ENCODE peak calls at places on chromosomes 3 and 15, in six cellular contexts. One of them, this sample, is unnamed.

GRCh38 chr3:129610276-129610675 is 3.8 kb upstream of the PLXND1 start:
- DNase-seq in H4: no peak
- DNase-seq in WERI-Rb-1: no peak
- DNase-seq in ecto neural progenitor cell: no peak
- DNase-seq in activated CD8-positive, alpha-beta memory T cell treated with anti-CD3 and anti-CD28 coated beads, Interleukin-2, amount 50 U/mL, for 48 hours: no peak
- DNase-seq in cardiac muscle cell: no peak
- DNase-seq in this sample: no peak

GRCh38 chr15:77671274-77672056 is 38.8 kb upstream of the LINGO1 start:
- DNase-seq in H4: no peak
- DNase-seq in WERI-Rb-1: no peak
- DNase-seq in ecto neural progenitor cell: no peak
- DNase-seq in activated CD8-positive, alpha-beta memory T cell treated with anti-CD3 and anti-CD28 coated beads, Interleukin-2, amount 50 U/mL, for 48 hours: no peak
- DNase-seq in cardiac muscle cell: no peak
- DNase-seq in this sample: no peak

GRCh38 chr3:33426068-33426467 is 14.1 kb downstream of the UBP1 start:
- DNase-seq in H4: no peak
- DNase-seq in WERI-Rb-1: no peak
- DNase-seq in ecto neural progenitor cell: no peak
- DNase-seq in activated CD8-positive, alpha-beta memory T cell treated with anti-CD3 and anti-CD28 coated beads, Interleukin-2, amount 50 U/mL, for 48 hours: no peak
- DNase-seq in cardiac muscle cell: no peak
- DNase-seq in this sample: no peak

GRCh38 chr15:41493205-41493901 is at the start of gene ITPKA:
- DNase-seq in H4: peak; percentile 76
- DNase-seq in WERI-Rb-1: peak; percentile 94
- DNase-seq in ecto neural progenitor cell: peak; percentile 83
- DNase-seq in activated CD8-positive, alpha-beta memory T cell treated with anti-CD3 and anti-CD28 coated beads, Interleukin-2, amount 50 U/mL, for 48 hours: peak; percentile 94
- DNase-seq in cardiac muscle cell: peak; percentile 74
- DNase-seq in this sample: peak; percentile 87

GRCh38 chr3:65886376-65886775 is 152.3 kb downstream of the MAGI1 start:
- DNase-seq in H4: no peak
- DNase-seq in WERI-Rb-1: peak; percentile 21
- DNase-seq in ecto neural progenitor cell: no peak
- DNase-seq in activated CD8-positive, alpha-beta memory T cell treated with anti-CD3 and anti-CD28 coated beads, Interleukin-2, amount 50 U/mL, for 48 hours: no peak
- DNase-seq in cardiac muscle cell: no peak
- DNase-seq in this sample: no peak

GRCh38 chr3:111730143-111730542 is 128.9 kb upstream of the PHLDB2 start:
- DNase-seq in H4: no peak
- DNase-seq in WERI-Rb-1: no peak
- DNase-seq in ecto neural progenitor cell: no peak
- DNase-seq in activated CD8-positive, alpha-beta memory T cell treated with anti-CD3 and anti-CD28 coated beads, Interleukin-2, amount 50 U/mL, for 48 hours: no peak
- DNase-seq in cardiac muscle cell: no peak
- DNase-seq in this sample: no peak

GRCh38 chr3:24117508-24117907 is 172.4 kb downstream of the NR1D2 start:
- DNase-seq in H4: no peak
- DNase-seq in WERI-Rb-1: no peak
- DNase-seq in ecto neural progenitor cell: no peak
- DNase-seq in activated CD8-positive, alpha-beta memory T cell treated with anti-CD3 and anti-CD28 coated beads, Interleukin-2, amount 50 U/mL, for 48 hours: no peak
- DNase-seq in cardiac muscle cell: no peak
- DNase-seq in this sample: no peak

GRCh38 chr15:68666120-68666811 is 87.5 kb downstream of the CORO2B start:
- DNase-seq in H4: no peak
- DNase-seq in WERI-Rb-1: no peak
- DNase-seq in ecto neural progenitor cell: no peak
- DNase-seq in activated CD8-positive, alpha-beta memory T cell treated with anti-CD3 and anti-CD28 coated beads, Interleukin-2, amount 50 U/mL, for 48 hours: peak; percentile 10
- DNase-seq in cardiac muscle cell: no peak
- DNase-seq in this sample: no peak

GRCh38 chr3:147940400-147940799 is 531.2 kb downstream of the ZIC1 start:
- DNase-seq in H4: no peak
- DNase-seq in WERI-Rb-1: no peak
- DNase-seq in ecto neural progenitor cell: no peak
- DNase-seq in activated CD8-positive, alpha-beta memory T cell treated with anti-CD3 and anti-CD28 coated beads, Interleukin-2, amount 50 U/mL, for 48 hours: no peak
- DNase-seq in cardiac muscle cell: peak; percentile 13
- DNase-seq in this sample: no peak

GRCh38 chr15:23397779-23398178 is 43.2 kb downstream of the GOLGA8S start:
- DNase-seq in H4: no peak
- DNase-seq in WERI-Rb-1: no peak
- DNase-seq in ecto neural progenitor cell: no peak
- DNase-seq in activated CD8-positive, alpha-beta memory T cell treated with anti-CD3 and anti-CD28 coated beads, Interleukin-2, amount 50 U/mL, for 48 hours: no peak
- DNase-seq in cardiac muscle cell: no peak
- DNase-seq in this sample: no peak

GRCh38 chr3:193483988-193484539 is 70.6 kb downstream of the ATP13A4 start:
- DNase-seq in H4: no peak
- DNase-seq in WERI-Rb-1: no peak
- DNase-seq in ecto neural progenitor cell: no peak
- DNase-seq in activated CD8-positive, alpha-beta memory T cell treated with anti-CD3 and anti-CD28 coated beads, Interleukin-2, amount 50 U/mL, for 48 hours: no peak
- DNase-seq in cardiac muscle cell: no peak
- DNase-seq in this sample: no peak

GRCh38 chr3:154795582-154795981 is 284.5 kb upstream of the MME start:
- DNase-seq in H4: peak; percentile 19
- DNase-seq in WERI-Rb-1: no peak
- DNase-seq in ecto neural progenitor cell: no peak
- DNase-seq in activated CD8-positive, alpha-beta memory T cell treated with anti-CD3 and anti-CD28 coated beads, Interleukin-2, amount 50 U/mL, for 48 hours: no peak
- DNase-seq in cardiac muscle cell: peak; percentile 66
- DNase-seq in this sample: no peak

GRCh38 chr15:76460347-76460746 is 123.8 kb downstream of the ISL2 start:
- DNase-seq in H4: no peak
- DNase-seq in WERI-Rb-1: no peak
- DNase-seq in ecto neural progenitor cell: no peak
- DNase-seq in activated CD8-positive, alpha-beta memory T cell treated with anti-CD3 and anti-CD28 coated beads, Interleukin-2, amount 50 U/mL, for 48 hours: no peak
- DNase-seq in cardiac muscle cell: no peak
- DNase-seq in this sample: no peak

GRCh38 chr15:90001683-90002427 is 731 bp downstream of the ZNF710 start:
- DNase-seq in H4: peak; percentile 37
- DNase-seq in WERI-Rb-1: peak; percentile 38
- DNase-seq in ecto neural progenitor cell: peak; percentile 71
- DNase-seq in activated CD8-positive, alpha-beta memory T cell treated with anti-CD3 and anti-CD28 coated beads, Interleukin-2, amount 50 U/mL, for 48 hours: peak; percentile 75
- DNase-seq in cardiac muscle cell: peak; percentile 71
- DNase-seq in this sample: peak; percentile 54

GRCh38 chr3:155876037-155876436 is 5.6 kb downstream of the GMPS start:
- DNase-seq in H4: no peak
- DNase-seq in WERI-Rb-1: no peak
- DNase-seq in ecto neural progenitor cell: no peak
- DNase-seq in activated CD8-positive, alpha-beta memory T cell treated with anti-CD3 and anti-CD28 coated beads, Interleukin-2, amount 50 U/mL, for 48 hours: no peak
- DNase-seq in cardiac muscle cell: no peak
- DNase-seq in this sample: no peak

GRCh38 chr3:194504146-194504545 is 17.3 kb upstream of the ATP13A3 start:
- DNase-seq in H4: no peak
- DNase-seq in WERI-Rb-1: no peak
- DNase-seq in ecto neural progenitor cell: no peak
- DNase-seq in activated CD8-positive, alpha-beta memory T cell treated with anti-CD3 and anti-CD28 coated beads, Interleukin-2, amount 50 U/mL, for 48 hours: no peak
- DNase-seq in cardiac muscle cell: no peak
- DNase-seq in this sample: no peak

GRCh38 chr3:128697336-128697735 is 28.6 kb upstream of the RAB7A start:
- DNase-seq in H4: no peak
- DNase-seq in WERI-Rb-1: no peak
- DNase-seq in ecto neural progenitor cell: no peak
- DNase-seq in activated CD8-positive, alpha-beta memory T cell treated with anti-CD3 and anti-CD28 coated beads, Interleukin-2, amount 50 U/mL, for 48 hours: no peak
- DNase-seq in cardiac muscle cell: no peak
- DNase-seq in this sample: no peak

GRCh38 chr3:124780356-124780755 is 50.1 kb downstream of the UMPS start:
- DNase-seq in H4: peak; percentile 86
- DNase-seq in WERI-Rb-1: no peak
- DNase-seq in ecto neural progenitor cell: no peak
- DNase-seq in activated CD8-positive, alpha-beta memory T cell treated with anti-CD3 and anti-CD28 coated beads, Interleukin-2, amount 50 U/mL, for 48 hours: no peak
- DNase-seq in cardiac muscle cell: peak; percentile 96
- DNase-seq in this sample: no peak

GRCh38 chr3:53425936-53426335 is 68.5 kb upstream of the CACNA1D start:
- DNase-seq in H4: no peak
- DNase-seq in WERI-Rb-1: no peak
- DNase-seq in ecto neural progenitor cell: no peak
- DNase-seq in activated CD8-positive, alpha-beta memory T cell treated with anti-CD3 and anti-CD28 coated beads, Interleukin-2, amount 50 U/mL, for 48 hours: no peak
- DNase-seq in cardiac muscle cell: no peak
- DNase-seq in this sample: no peak

GRCh38 chr3:15875016-15875689 is 77.4 kb upstream of the ANKRD28 start:
- DNase-seq in H4: no peak
- DNase-seq in WERI-Rb-1: no peak
- DNase-seq in ecto neural progenitor cell: no peak
- DNase-seq in activated CD8-positive, alpha-beta memory T cell treated with anti-CD3 and anti-CD28 coated beads, Interleukin-2, amount 50 U/mL, for 48 hours: no peak
- DNase-seq in cardiac muscle cell: peak; percentile 13
- DNase-seq in this sample: no peak

GRCh38 chr15:95259965-95260364 is 1028.6 kb downstream of the MCTP2 start:
- DNase-seq in H4: no peak
- DNase-seq in WERI-Rb-1: no peak
- DNase-seq in ecto neural progenitor cell: no peak
- DNase-seq in activated CD8-positive, alpha-beta memory T cell treated with anti-CD3 and anti-CD28 coated beads, Interleukin-2, amount 50 U/mL, for 48 hours: no peak
- DNase-seq in cardiac muscle cell: peak; percentile 84
- DNase-seq in this sample: no peak

GRCh38 chr3:81451611-81452010 is 309.8 kb downstream of the GBE1 start:
- DNase-seq in H4: no peak
- DNase-seq in WERI-Rb-1: no peak
- DNase-seq in ecto neural progenitor cell: no peak
- DNase-seq in activated CD8-positive, alpha-beta memory T cell treated with anti-CD3 and anti-CD28 coated beads, Interleukin-2, amount 50 U/mL, for 48 hours: no peak
- DNase-seq in cardiac muscle cell: peak; percentile 72
- DNase-seq in this sample: no peak

GRCh38 chr15:48459571-48460461 is 128.6 kb downstream of the DUT start:
- DNase-seq in H4: peak; percentile 69
- DNase-seq in WERI-Rb-1: no peak
- DNase-seq in ecto neural progenitor cell: no peak
- DNase-seq in activated CD8-positive, alpha-beta memory T cell treated with anti-CD3 and anti-CD28 coated beads, Interleukin-2, amount 50 U/mL, for 48 hours: no peak
- DNase-seq in cardiac muscle cell: peak; percentile 57
- DNase-seq in this sample: no peak

GRCh38 chr3:100603449-100603848 is 6.0 kb upstream of the ADGRG7 start:
- DNase-seq in H4: peak; percentile 38
- DNase-seq in WERI-Rb-1: peak; percentile 33
- DNase-seq in ecto neural progenitor cell: no peak
- DNase-seq in activated CD8-positive, alpha-beta memory T cell treated with anti-CD3 and anti-CD28 coated beads, Interleukin-2, amount 50 U/mL, for 48 hours: no peak
- DNase-seq in cardiac muscle cell: peak; percentile 48
- DNase-seq in this sample: peak; percentile 5

GRCh38 chr15:72685925-72686794 is at the start of the genes BBS4 and HIGD2B:
- DNase-seq in H4: peak; percentile 91
- DNase-seq in WERI-Rb-1: peak; percentile 95
- DNase-seq in ecto neural progenitor cell: peak; percentile 94
- DNase-seq in activated CD8-positive, alpha-beta memory T cell treated with anti-CD3 and anti-CD28 coated beads, Interleukin-2, amount 50 U/mL, for 48 hours: peak; percentile 92
- DNase-seq in cardiac muscle cell: peak; percentile 88
- DNase-seq in this sample: peak; percentile 92

GRCh38 chr3:13332158-13332557 is 88.0 kb downstream of the NUP210 start:
- DNase-seq in H4: no peak
- DNase-seq in WERI-Rb-1: no peak
- DNase-seq in ecto neural progenitor cell: no peak
- DNase-seq in activated CD8-positive, alpha-beta memory T cell treated with anti-CD3 and anti-CD28 coated beads, Interleukin-2, amount 50 U/mL, for 48 hours: no peak
- DNase-seq in cardiac muscle cell: no peak
- DNase-seq in this sample: no peak

GRCh38 chr3:107064445-107065060 is 312.7 kb upstream of the CCDC54 start:
- DNase-seq in H4: peak; percentile 71
- DNase-seq in WERI-Rb-1: peak; percentile 81
- DNase-seq in ecto neural progenitor cell: peak; percentile 66
- DNase-seq in activated CD8-positive, alpha-beta memory T cell treated with anti-CD3 and anti-CD28 coated beads, Interleukin-2, amount 50 U/mL, for 48 hours: peak; percentile 67
- DNase-seq in cardiac muscle cell: peak; percentile 88
- DNase-seq in this sample: peak; percentile 69

GRCh38 chr3:114464548-114464947 is 170.7 kb downstream of the TIGIT start:
- DNase-seq in H4: no peak
- DNase-seq in WERI-Rb-1: no peak
- DNase-seq in ecto neural progenitor cell: no peak
- DNase-seq in activated CD8-positive, alpha-beta memory T cell treated with anti-CD3 and anti-CD28 coated beads, Interleukin-2, amount 50 U/mL, for 48 hours: no peak
- DNase-seq in cardiac muscle cell: no peak
- DNase-seq in this sample: no peak

GRCh38 chr3:196694202-196694638 is 17.8 kb downstream of the CEP19 start:
- DNase-seq in H4: no peak
- DNase-seq in WERI-Rb-1: no peak
- DNase-seq in ecto neural progenitor cell: no peak
- DNase-seq in activated CD8-positive, alpha-beta memory T cell treated with anti-CD3 and anti-CD28 coated beads, Interleukin-2, amount 50 U/mL, for 48 hours: peak; percentile 65
- DNase-seq in cardiac muscle cell: peak; percentile 41
- DNase-seq in this sample: no peak

GRCh38 chr15:59838900-59839299 is 149.8 kb upstream of the BNIP2 start:
- DNase-seq in H4: no peak
- DNase-seq in WERI-Rb-1: no peak
- DNase-seq in ecto neural progenitor cell: no peak
- DNase-seq in activated CD8-positive, alpha-beta memory T cell treated with anti-CD3 and anti-CD28 coated beads, Interleukin-2, amount 50 U/mL, for 48 hours: no peak
- DNase-seq in cardiac muscle cell: no peak
- DNase-seq in this sample: no peak

GRCh38 chr15:68464451-68465090 is 32.6 kb upstream of the ITGA11 start:
- DNase-seq in H4: no peak
- DNase-seq in WERI-Rb-1: no peak
- DNase-seq in ecto neural progenitor cell: no peak
- DNase-seq in activated CD8-positive, alpha-beta memory T cell treated with anti-CD3 and anti-CD28 coated beads, Interleukin-2, amount 50 U/mL, for 48 hours: no peak
- DNase-seq in cardiac muscle cell: peak; percentile 66
- DNase-seq in this sample: no peak

GRCh38 chr15:42133892-42134502 is 22.4 kb downstream of the PLA2G4F start:
- DNase-seq in H4: peak; percentile 48
- DNase-seq in WERI-Rb-1: peak; percentile 88
- DNase-seq in ecto neural progenitor cell: peak; percentile 70
- DNase-seq in activated CD8-positive, alpha-beta memory T cell treated with anti-CD3 and anti-CD28 coated beads, Interleukin-2, amount 50 U/mL, for 48 hours: peak; percentile 85
- DNase-seq in cardiac muscle cell: peak; percentile 57
- DNase-seq in this sample: peak; percentile 52

GRCh38 chr3:81666502-81667121 is 94.8 kb downstream of the GBE1 start:
- DNase-seq in H4: no peak
- DNase-seq in WERI-Rb-1: no peak
- DNase-seq in ecto neural progenitor cell: no peak
- DNase-seq in activated CD8-positive, alpha-beta memory T cell treated with anti-CD3 and anti-CD28 coated beads, Interleukin-2, amount 50 U/mL, for 48 hours: no peak
- DNase-seq in cardiac muscle cell: peak; percentile 49
- DNase-seq in this sample: no peak

GRCh38 chr15:87349181-87349580 is 907.4 kb downstream of the NTRK3 start:
- DNase-seq in H4: no peak
- DNase-seq in WERI-Rb-1: no peak
- DNase-seq in ecto neural progenitor cell: no peak
- DNase-seq in activated CD8-positive, alpha-beta memory T cell treated with anti-CD3 and anti-CD28 coated beads, Interleukin-2, amount 50 U/mL, for 48 hours: no peak
- DNase-seq in cardiac muscle cell: peak; percentile 22
- DNase-seq in this sample: peak; percentile 29

GRCh38 chr3:16512435-16513140 is 911 bp downstream of the RFTN1 start:
- DNase-seq in H4: no peak
- DNase-seq in WERI-Rb-1: no peak
- DNase-seq in ecto neural progenitor cell: no peak
- DNase-seq in activated CD8-positive, alpha-beta memory T cell treated with anti-CD3 and anti-CD28 coated beads, Interleukin-2, amount 50 U/mL, for 48 hours: peak; percentile 84
- DNase-seq in cardiac muscle cell: no peak
- DNase-seq in this sample: no peak

GRCh38 chr15:33865416-33865815 is 102.9 kb upstream of the CHRM5 start:
- DNase-seq in H4: no peak
- DNase-seq in WERI-Rb-1: no peak
- DNase-seq in ecto neural progenitor cell: no peak
- DNase-seq in activated CD8-positive, alpha-beta memory T cell treated with anti-CD3 and anti-CD28 coated beads, Interleukin-2, amount 50 U/mL, for 48 hours: no peak
- DNase-seq in cardiac muscle cell: peak; percentile 56
- DNase-seq in this sample: no peak